ENCODE peak calls at places on chromosomes 1 and 21, in five cellular contexts. N is heart left ventricle; S is activated naive CD4-positive, alpha-beta T cell treated with anti-CD3 and anti-CD28 coated beads for 36 hours; W is NCI-H748 treated with DMSO at 0.1 percent for 48 hours; O is EL. G is an unnamed sample.

GRCh38 chr1:77218477-77219165 is 609 bp downstream of the PIGK start:
- DNase-seq in W (peak), N (no peak), O (peak), S (peak), G (peak)

GRCh38 chr1:65435987-65436386 is 15.5 kb downstream of the LEPR start:
- DNase-seq in O (peak), S (no peak), W (no peak), N (no peak), G (no peak)

GRCh38 chr1:15736035-15736665 is at the start of gene SLC25A34:
- DNase-seq in W (no peak), S (no peak), N (peak), O (no peak), G (no peak)

GRCh38 chr1:59765036-59765730 is 49.6 kb upstream of the HOOK1 start:
- DNase-seq in S (no peak), W (peak), O (no peak), N (no peak), G (no peak)

GRCh38 chr1:185534806-185535205 is 199.4 kb upstream of the HMCN1 start:
- DNase-seq in W (peak), S (no peak), O (no peak), N (no peak), G (no peak)

GRCh38 chr1:161439280-161440232 is 65.7 kb upstream of the FCGR2A start:
- DNase-seq in O (peak), W (no peak), N (no peak), S (peak), G (peak)

GRCh38 chr1:213327318-213327667 is 276.3 kb downstream of the RPS6KC1 start:
- DNase-seq in W (no peak), O (peak), N (peak), S (no peak), G (no peak)

GRCh38 chr1:95034506-95034905 is 38.2 kb downstream of the ALG14 start:
- DNase-seq in N (no peak), O (peak), S (no peak), W (no peak), G (no peak)

GRCh38 chr1:151908228-151908691 is 1.1 kb downstream of the THEM4 start:
- DNase-seq in S (no peak), O (peak), W (no peak), N (no peak), G (peak)

GRCh38 chr1:203166192-203166940 is 9.3 kb downstream of the MYBPH start:
- DNase-seq in W (no peak), O (no peak), N (no peak), S (peak), G (peak)

GRCh38 chr1:29129916-29130315 is 6.2 kb upstream of the TMEM200B start:
- DNase-seq in S (no peak), N (no peak), W (no peak), O (peak), G (peak)

GRCh38 chr1:235908742-235909520 is 42.2 kb upstream of the LYST start:
- DNase-seq in N (no peak), W (no peak), S (no peak), O (peak), G (no peak)

GRCh38 chr1:90831910-90832309 is 114.8 kb upstream of the BARHL2 start:
- DNase-seq in O (no peak), S (no peak), N (no peak), W (peak), G (no peak)

GRCh38 chr1:43600033-43601020 is 49.6 kb upstream of the KDM4A start:
- DNase-seq in W (no peak), N (no peak), O (no peak), S (no peak), G (no peak)

GRCh38 chr1:43358121-43358745 is 548 bp upstream of the CDC20 start:
- DNase-seq in N (no peak), O (no peak), S (peak), W (peak), G (peak)

GRCh38 chr1:19812875-19813650 is 2.0 kb downstream of the RNF186 start:
- DNase-seq in S (no peak), N (no peak), O (no peak), W (no peak), G (no peak)

GRCh38 chr1:29527314-29528004 is 291.1 kb downstream of the PTPRU start:
- DNase-seq in W (no peak), N (no peak), O (no peak), S (no peak), G (no peak)

GRCh38 chr21:38712076-38712475 is 93.7 kb upstream of the ETS2 start:
- DNase-seq in O (peak), N (no peak), W (peak), S (peak), G (no peak)

GRCh38 chr1:41621791-41622190 is 137.3 kb upstream of the EDN2 start:
- DNase-seq in S (no peak), W (no peak), O (no peak), N (no peak), G (no peak)